ENCODE peak calls at places on chromosomes 1 and 21, in five cellular contexts. G is GM23248, O is fibroblast of lung, W is endothelial cell of umbilical vein, I is mesendoderm. U is an unnamed sample.

GRCh38 chr21:29490016-29490415 is 191.3 kb downstream of the BACH1 start:
- DNase-seq in O (peak; percentile 80), G (no peak), I (no peak), W (no peak), U (no peak)

GRCh38 chr1:237012361-237012760 is 8.1 kb upstream of the MT1HL1 start:
- DNase-seq in W (no peak), I (no peak), G (no peak), O (no peak), U (no peak)

GRCh38 chr1:43316738-43317520 is 16.1 kb downstream of the TIE1 start:
- DNase-seq in W (no peak), G (peak; percentile 41), I (no peak), O (no peak), U (peak; percentile 65)

GRCh38 chr1:2449636-2450454 is 26.2 kb upstream of the PLCH2 start:
- DNase-seq in G (no peak), I (no peak), O (no peak), W (no peak), U (no peak)

GRCh38 chr1:203456577-203456976 is 19.0 kb upstream of the PRELP start:
- DNase-seq in W (no peak), O (no peak), I (no peak), G (no peak), U (no peak)

GRCh38 chr1:165815725-165816124 is 11.7 kb upstream of the UCK2 start:
- DNase-seq in I (peak; percentile 92), G (peak; percentile 32), W (peak; percentile 6), O (peak; percentile 44), U (no peak)

GRCh38 chr1:200971955-200972711 is 51.4 kb downstream of the KIF21B start:
- DNase-seq in O (peak; percentile 21), G (peak; percentile 59), I (peak; percentile 70), W (peak; percentile 39), U (peak; percentile 90)

GRCh38 chr1:21594495-21594894 is 74.7 kb downstream of the RAP1GAP start:
- DNase-seq in W (no peak), G (peak; percentile 48), I (peak; percentile 36), O (no peak), U (peak; percentile 72)

GRCh38 chr21:17823846-17824245 is 4.7 kb upstream of the C21orf91 start:
- DNase-seq in G (no peak), W (no peak), O (no peak), I (no peak), U (no peak)

GRCh38 chr21:17818158-17819113 is 720 bp downstream of the C21orf91 start:
- DNase-seq in I (peak; percentile 73), G (peak; percentile 62), O (peak; percentile 40), W (peak; percentile 55), U (peak; percentile 80)

GRCh38 chr21:17819114-17819877 is at the start of gene C21orf91:
- DNase-seq in I (peak; percentile 84), O (peak; percentile 88), W (peak; percentile 86), G (peak; percentile 87), U (peak; percentile 88)

GRCh38 chr21:17819878-17820232 is 699 bp upstream of the C21orf91 start:
- DNase-seq in G (no peak), W (no peak), I (peak; percentile 55), O (no peak), U (no peak)

GRCh38 chr21:17821121-17821520 is 2.0 kb upstream of the C21orf91 start:
- DNase-seq in W (no peak), O (no peak), I (no peak), G (no peak), U (no peak)
- H3K9ac ChIP-seq in W (no peak overlapping the region), O (no peak overlapping the region), I (no peak overlapping the region), G (no peak overlapping the region), U (no peak overlapping the region)

GRCh38 chr1:234348964-234349363 is 24.3 kb upstream of the COA6 start:
- DNase-seq in G (no peak), W (no peak), I (no peak), O (no peak), U (no peak)
- H3K9ac ChIP-seq in G (no peak overlapping the region), W (no peak overlapping the region), I (no peak overlapping the region), O (no peak overlapping the region), U (no peak overlapping the region)

DNA sequence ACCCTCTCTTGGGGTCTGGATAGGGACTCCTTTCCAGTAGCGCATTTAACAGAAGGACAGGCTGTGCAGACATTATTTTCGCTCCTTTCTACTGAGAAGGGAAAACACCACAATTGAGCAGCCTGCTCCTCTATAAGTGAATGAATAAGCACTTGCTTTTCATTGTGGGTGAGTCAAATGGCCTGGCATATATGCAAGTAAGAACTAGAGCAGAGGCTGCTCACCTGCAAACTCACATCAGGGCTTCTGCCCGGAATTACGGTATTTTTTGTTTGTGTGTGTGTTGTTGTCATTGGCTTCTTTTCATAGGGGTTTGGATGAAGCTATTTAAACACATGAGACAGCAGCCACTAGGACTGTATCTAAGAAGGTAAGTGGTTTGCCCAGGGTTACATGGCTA is 200.1 kb upstream of the CAMK1G start:
- DNase-seq in I (no peak), W (no peak), O (no peak), G (no peak), U (no peak)
- H3K9ac ChIP-seq in I (no peak overlapping the region), W (no peak overlapping the region), O (no peak overlapping the region), G (no peak overlapping the region), U (no peak overlapping the region)

DNA sequence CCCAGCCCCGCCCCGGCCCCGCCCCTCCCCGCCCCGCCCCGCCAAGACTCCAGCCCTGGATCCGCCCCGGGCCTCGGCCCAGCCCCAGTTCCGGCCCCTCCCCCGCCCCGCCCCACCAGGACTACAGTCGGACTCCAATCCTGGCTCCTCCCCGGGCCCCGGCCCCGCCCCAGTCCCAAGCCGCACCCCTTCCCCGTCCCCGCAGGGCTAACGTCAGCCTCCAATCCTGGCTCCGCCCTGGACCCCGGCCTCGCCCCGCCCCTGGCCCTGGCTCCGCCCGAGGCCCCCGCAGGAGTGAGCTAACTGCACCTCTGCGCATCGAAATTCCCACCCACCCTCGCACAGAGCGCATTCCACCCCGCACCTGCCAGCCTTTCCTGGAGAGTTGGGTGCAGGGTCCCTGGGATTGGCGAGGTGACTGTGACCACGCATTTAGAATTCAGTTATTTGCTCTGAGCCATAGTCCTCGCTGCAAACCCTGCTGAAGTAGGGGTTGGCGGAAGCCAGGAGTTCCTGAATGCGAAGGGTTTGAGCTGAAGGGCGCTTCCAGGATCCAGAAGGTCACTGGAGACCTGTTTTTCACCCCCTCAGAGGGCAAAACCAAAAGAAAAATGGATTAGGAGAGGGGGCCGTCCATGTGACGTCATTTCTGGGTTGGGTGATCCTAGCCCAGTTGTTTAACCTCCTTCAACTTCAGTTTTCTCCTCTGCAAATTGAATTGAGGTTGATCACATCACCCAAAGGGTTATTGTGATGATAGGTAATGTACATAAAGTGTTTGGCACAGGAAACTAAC is 631 bp upstream of the IGSF8 start:
- DNase-seq in I (peak; percentile 97), O (peak; percentile 88), G (peak; percentile 95), W (peak; percentile 91), U (peak; percentile 100)
- H3K9ac ChIP-seq in I (peak overlapping the region; percentile 41), O (peak overlapping the region; percentile 51), G (peak overlapping the region; percentile 81), W (peak overlapping the region; percentile 65), U (no peak overlapping the region)

DNA sequence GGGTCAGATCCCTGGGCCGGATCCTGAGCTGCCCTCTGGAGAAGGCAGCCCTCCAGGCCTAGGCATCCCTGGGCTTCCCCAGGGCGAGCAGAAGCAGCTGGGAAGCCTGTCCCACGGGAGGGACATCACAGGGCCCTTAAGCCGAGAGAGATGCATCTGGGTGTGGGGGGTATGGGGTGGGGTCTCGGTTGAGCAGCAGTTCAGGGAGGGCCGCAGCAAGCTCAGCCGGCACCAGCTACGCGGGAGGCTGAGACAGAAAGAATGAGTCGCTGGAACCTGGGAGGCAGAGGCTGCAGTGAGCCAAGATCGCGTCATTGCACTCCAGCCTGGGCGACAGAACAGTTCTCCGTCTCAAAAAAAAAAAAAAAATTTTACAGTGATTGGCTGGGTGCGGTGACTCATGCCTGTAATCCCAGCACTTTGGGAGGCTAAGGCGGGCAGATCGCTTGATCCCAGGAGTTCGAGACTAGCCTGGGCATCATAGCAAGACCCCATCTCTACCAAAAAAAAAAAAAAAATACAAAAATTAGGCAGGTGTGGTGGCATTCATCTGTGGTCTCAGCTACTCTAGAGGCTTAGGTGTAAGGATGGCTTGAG is 37.7 kb downstream of the RRP1 start:
- DNase-seq in G (peak; percentile 85), O (peak; percentile 58), W (no peak), I (no peak), U (no peak)
- H3K9ac ChIP-seq in G (peak overlapping the region; percentile 43), O (no peak overlapping the region), W (no peak overlapping the region), I (no peak overlapping the region), U (no peak overlapping the region)

GRCh38 chr1:98468111-98468717 is 193.3 kb upstream of the SNX7 start:
- DNase-seq in G (peak; percentile 69), I (peak; percentile 46), W (peak; percentile 84), O (peak; percentile 65), U (no peak)

GRCh38 chr1:98467122-98467521 is 194.4 kb upstream of the SNX7 start:
- DNase-seq in I (no peak), O (no peak), G (no peak), W (no peak), U (no peak)

GRCh38 chr1:98472878-98473277 is 188.6 kb upstream of the SNX7 start:
- DNase-seq in O (no peak), G (no peak), I (no peak), W (no peak), U (no peak)

GRCh38 chr1:98461873-98462385 is 199.6 kb upstream of the SNX7 start:
- DNase-seq in I (no peak), O (no peak), W (no peak), G (no peak), U (no peak)

GRCh38 chr1:98467584-98467983 is 193.9 kb upstream of the SNX7 start:
- DNase-seq in G (no peak), O (peak; percentile 3), W (peak; percentile 37), I (no peak), U (no peak)
- H3K9ac ChIP-seq in G (no peak overlapping the region), O (no peak overlapping the region), W (peak overlapping the region; percentile 27), I (no peak overlapping the region), U (no peak overlapping the region)

GRCh38 chr1:154179951-154180687 is 11.8 kb downstream of the TPM3 start:
- DNase-seq in G (no peak), I (peak; percentile 78), O (no peak), W (no peak), U (peak; percentile 68)

GRCh38 chr1:154178856-154179811 is 12.8 kb downstream of the TPM3 start:
- DNase-seq in I (peak; percentile 33), W (no peak), G (no peak), O (no peak), U (no peak)

GRCh38 chr1:154176341-154176740 is 15.6 kb downstream of the TPM3 start:
- DNase-seq in W (peak; percentile 86), O (peak; percentile 73), G (peak; percentile 93), I (no peak), U (no peak)

GRCh38 chr1:154174654-154175053 is 17.2 kb downstream of the TPM3 start:
- DNase-seq in I (no peak), G (no peak), W (no peak), O (no peak), U (no peak)

DNA sequence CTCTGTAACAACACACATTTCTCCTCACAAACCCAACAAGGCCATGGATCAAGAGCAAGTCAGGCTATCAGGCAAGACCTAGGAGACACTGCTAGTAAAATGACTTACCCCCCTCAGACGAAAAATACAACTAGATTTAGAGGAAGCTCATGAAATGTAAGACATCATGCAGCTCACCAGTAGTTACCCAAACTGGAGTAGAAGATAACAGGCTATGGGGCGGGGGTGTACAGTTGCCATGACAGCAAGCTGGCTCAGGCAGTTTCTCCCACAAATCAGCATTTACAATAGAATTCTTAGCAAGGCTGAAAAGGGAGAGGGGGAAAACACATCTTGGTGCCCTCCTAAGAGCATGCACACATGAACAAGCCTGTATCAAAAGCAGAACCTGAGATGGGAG is 13.9 kb downstream of the TPM3 start:
- DNase-seq in W (no peak), O (peak; percentile 34), I (no peak), G (peak; percentile 24), U (no peak)
- H3K9ac ChIP-seq in W (no peak overlapping the region), O (no peak overlapping the region), I (peak overlapping the region; percentile 17), G (no peak overlapping the region), U (no peak overlapping the region)

U was measured in endodermal cell.